ENCODE peak calls at places on chromosomes 2 and 18, in four cellular contexts. L is left ventricle myocardium inferior, I is body of pancreas, R is cardiac muscle cell. Y is an unnamed sample. For H3K4me1, the result is how much of the 10 kb centered on the place peaks cover.

GRCh38 chr2:10303634-10304378 is 1.1 kb downstream of the HPCAL1 start:
- DNase-seq in R (peak), I (peak), L (peak), Y (no peak)

GRCh38 chr2:8630676-8631464 is 51.0 kb upstream of the ID2 start:
- DNase-seq in I (no peak), R (no peak), L (no peak), Y (no peak)

GRCh38 chr2:176583530-176584101 is 314.4 kb downstream of the MTX2 start:
- DNase-seq in R (no peak), L (no peak), I (no peak), Y (no peak)

GRCh38 chr2:14717131-14717530 is 84.6 kb downstream of the LRATD1 start:
- DNase-seq in I (no peak), R (no peak), L (no peak), Y (no peak)

GRCh38 chr2:152861349-152861942 is 143.0 kb downstream of the ARL6IP6 start:
- DNase-seq in L (no peak), I (peak), R (peak), Y (peak)

GRCh38 chr2:234130734-234131133 is 80.2 kb downstream of the SPP2 start:
- DNase-seq in R (no peak), I (no peak), L (no peak), Y (no peak)

GRCh38 chr2:84257871-84258270 is 201.2 kb downstream of the SUCLG1 start:
- DNase-seq in R (peak), I (no peak), L (no peak), Y (peak)

GRCh38 chr2:23486676-23487075 is 101.7 kb downstream of the KLHL29 start:
- DNase-seq in I (peak), L (peak), R (no peak), Y (no peak)

GRCh38 chr18:3248670-3249359 is 1.2 kb downstream of the MYL12A start:
- DNase-seq in I (peak), R (no peak), L (no peak), Y (peak)

GRCh38 chr2:232479341-232480200 is 8.1 kb downstream of the ECEL1 start:
- DNase-seq in R (no peak), L (peak), I (no peak), Y (no peak)

GRCh38 chr2:61727746-61728145 is 126.1 kb downstream of the FAM161A start:
- DNase-seq in I (no peak), R (no peak), L (no peak), Y (no peak)

GRCh38 chr18:11154983-11155759 is 5.8 kb upstream of the PIEZO2 start:
- DNase-seq in R (no peak), I (no peak), L (no peak), Y (no peak)

GRCh38 chr2:134078349-134078748 is 175.5 kb upstream of the MGAT5 start:
- DNase-seq in I (no peak), L (no peak), R (no peak), Y (no peak)
- TF ChIP-seq CTCF in I (no peak), L (no peak), R (no peak), Y (no peak)

GRCh38 chr2:2851316-2851715 is 520.2 kb upstream of the MYT1L start:
- DNase-seq in L (no peak), I (no peak), R (no peak), Y (no peak)

GRCh38 chr2:2848621-2849443 is 517.8 kb upstream of the MYT1L start:
- DNase-seq in L (no peak), R (peak), I (peak), Y (no peak)

GRCh38 chr2:2849464-2850217 is 518.6 kb upstream of the MYT1L start:
- DNase-seq in I (no peak), R (no peak), L (no peak), Y (no peak)

GRCh38 chr2:2850891-2851290 is 519.8 kb upstream of the MYT1L start:
- DNase-seq in I (no peak), L (no peak), R (no peak), Y (no peak)

DNA sequence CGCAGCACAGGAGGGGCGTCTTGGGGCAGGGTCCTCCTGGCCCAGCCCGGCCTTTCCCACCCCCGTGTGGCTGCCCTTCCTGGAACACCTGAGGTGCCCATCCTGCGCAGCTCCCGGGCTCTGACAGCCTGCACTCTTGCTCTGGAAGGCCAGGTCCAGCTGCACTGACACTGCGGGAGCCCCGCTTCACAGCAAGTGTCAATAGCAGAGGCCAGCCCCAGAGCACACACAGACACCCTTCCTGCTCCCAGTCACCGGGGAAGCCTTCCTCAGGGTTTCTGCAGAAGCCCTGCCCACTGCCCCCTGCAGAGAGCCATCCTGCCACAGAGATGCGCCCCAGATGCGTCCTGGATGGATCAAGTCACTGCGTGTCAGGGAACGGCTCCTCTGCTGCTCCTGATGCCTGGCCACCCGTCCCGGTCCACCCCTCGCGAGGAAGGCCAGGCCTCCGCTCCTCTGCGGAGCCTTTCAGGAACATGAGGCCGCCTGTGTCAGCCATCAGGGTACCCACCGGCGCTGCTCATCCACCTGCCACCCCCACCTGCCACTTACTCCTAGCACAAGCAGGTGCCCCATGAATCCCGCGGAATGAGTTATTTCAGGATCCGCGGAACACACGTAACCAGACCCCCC is 519.3 kb upstream of the MYT1L start:
- DNase-seq in L (no peak), I (no peak), R (no peak), Y (no peak)
- H3K4me3 ChIP-seq in L (no peak), I (no peak), R (no peak), Y (no peak)

DNA sequence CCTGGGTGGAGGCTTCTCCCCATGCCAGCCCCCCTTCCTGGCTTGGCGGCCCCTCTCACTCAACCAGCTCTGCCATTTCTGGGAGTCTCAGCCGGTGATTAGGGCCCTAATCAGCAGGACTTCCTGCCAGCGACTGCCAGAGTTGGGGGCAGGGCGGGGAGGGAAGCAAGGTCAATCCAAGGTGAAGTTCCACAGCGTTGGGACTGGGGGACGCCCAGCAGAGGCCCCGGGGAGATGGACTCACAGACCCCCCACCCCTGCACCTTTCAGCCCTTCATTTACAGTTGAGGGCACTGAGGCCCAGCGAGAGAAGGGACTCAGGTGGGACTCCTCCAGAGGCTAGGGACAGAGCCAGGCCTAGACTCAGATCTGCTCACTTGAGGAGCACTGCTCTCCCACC is 65.3 kb downstream of the TNS1 start:
- DNase-seq in L (peak), I (peak), R (no peak), Y (no peak)
- H3K4me1 ChIP-seq in L (half or more), I (half or more), R (under half), Y (under half)

DNA sequence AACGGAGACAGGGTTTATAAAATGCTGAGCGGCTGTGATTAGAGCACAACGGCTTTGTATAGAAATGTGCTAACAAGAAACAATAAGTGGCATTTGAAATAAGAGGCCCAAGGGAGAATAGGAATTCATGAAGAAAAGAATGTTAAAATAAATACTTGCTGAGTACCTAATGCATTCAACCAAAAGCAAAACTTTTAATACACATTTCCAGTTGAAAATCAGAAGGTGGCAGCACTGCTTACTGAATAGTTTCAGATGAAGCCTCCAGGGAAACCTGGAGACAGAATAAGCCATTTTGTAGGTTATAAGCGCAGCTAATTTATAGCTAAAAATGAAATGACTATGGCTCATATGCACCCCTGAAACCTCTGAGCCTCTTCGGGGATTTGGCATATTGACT is 286.6 kb downstream of the DPP10 start:
- DNase-seq in R (peak), L (no peak), I (no peak), Y (peak)
- TF ChIP-seq CTCF in R (no peak), L (peak), I (no peak), Y (peak)

GRCh38 chr18:48135436-48135966 is 205.0 kb upstream of the SMAD2 start:
- DNase-seq in I (no peak), R (no peak), L (no peak), Y (no peak)
- H3K4me3 ChIP-seq in I (no peak), R (peak), L (peak), Y (no peak)

DNA sequence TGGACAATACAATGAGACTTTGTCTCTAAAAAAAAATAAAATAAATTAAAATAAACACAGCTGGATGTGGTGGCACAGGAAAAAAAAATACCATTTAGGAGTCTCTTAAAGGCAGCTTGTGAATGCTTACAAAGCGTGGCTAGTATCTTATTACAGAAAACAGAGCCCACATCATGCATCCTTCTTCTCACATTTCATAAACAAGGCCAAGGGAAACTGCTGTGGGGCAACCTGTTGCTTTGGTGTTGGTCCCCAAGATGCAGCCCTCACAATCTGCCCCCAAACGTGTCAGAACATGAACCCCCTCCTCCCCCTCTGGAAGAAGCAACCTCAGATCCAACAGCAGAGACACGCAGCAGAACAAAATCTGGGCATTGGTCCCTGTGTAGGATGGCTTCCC is 2.6 kb downstream of the SLC14A1 start:
- DNase-seq in R (no peak), I (no peak), L (no peak), Y (no peak)
- H3K4me1 ChIP-seq in R (under half), I (under half), L (under half), Y (under half)

GRCh38 chr2:148552675-148553331 is 91.7 kb upstream of the EPC2 start:
- DNase-seq in R (no peak), L (no peak), I (no peak), Y (no peak)

GRCh38 chr2:148553332-148553887 is 91.1 kb upstream of the EPC2 start:
- DNase-seq in R (no peak), I (no peak), L (no peak), Y (no peak)

GRCh38 chr2:148554459-148555247 is 89.9 kb upstream of the EPC2 start:
- DNase-seq in I (no peak), R (no peak), L (no peak), Y (peak)

GRCh38 chr2:148557844-148558436 is 86.6 kb upstream of the EPC2 start:
- DNase-seq in R (no peak), I (no peak), L (no peak), Y (no peak)

DNA sequence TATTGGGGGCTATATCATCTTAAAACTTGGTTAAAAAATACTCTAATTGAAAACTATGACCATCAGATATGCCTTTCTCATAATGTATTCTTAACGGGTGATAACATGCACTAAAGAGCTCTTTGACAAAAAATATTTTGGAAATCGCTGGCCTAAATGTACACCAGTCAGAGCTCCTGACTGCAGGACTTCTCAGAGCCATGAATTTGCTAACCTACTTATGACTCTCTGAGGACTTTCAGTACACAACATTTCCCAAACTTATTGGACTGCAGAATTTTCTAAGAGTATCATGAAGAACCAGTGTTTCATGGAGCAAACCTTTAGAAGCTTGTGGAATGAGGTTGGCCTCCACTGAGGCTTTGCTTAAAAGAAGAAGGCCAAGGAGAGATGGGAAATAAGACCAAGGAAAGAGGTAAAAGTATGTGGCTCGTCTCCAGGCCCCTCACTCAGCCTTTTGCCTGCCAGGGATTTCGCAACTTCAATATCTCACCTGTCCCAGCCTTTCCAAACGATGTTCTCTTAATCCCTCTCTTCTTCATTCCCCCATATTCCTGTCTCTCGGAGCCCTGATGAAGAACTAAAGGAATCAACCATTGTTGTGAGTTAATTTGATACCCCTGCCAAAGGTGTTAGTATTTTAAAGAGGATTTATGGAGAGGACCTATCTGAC is 88.8 kb upstream of the EPC2 start:
- DNase-seq in I (no peak), L (no peak), R (no peak), Y (no peak)
- TF ChIP-seq CTCF in I (no peak), L (no peak), R (no peak), Y (no peak)

GRCh38 chr2:210477496-210477895 is 937 bp upstream of the LANCL1 start:
- DNase-seq in I (peak), R (peak), L (no peak), Y (no peak)
- H3K4me3 ChIP-seq in I (no peak), R (peak), L (peak), Y (no peak)